ENCODE peak calls at places on chromosomes 1 and 21, in nine cellular contexts. D is epithelial cell of esophagus, C is astrocyte of the cerebellum, B is transverse colon, R is left ventricle myocardium inferior, H is ovary, I is body of pancreas, E is choroid plexus epithelial cell, F is K562. Z is an unnamed sample.

GRCh38 chr1:114079596-114080190 is 74.0 kb downstream of the SYT6 start:
- DNase-seq in D (no peak), C (no peak), B (no peak), R (no peak), H (no peak), I (no peak), E (no peak), F (no peak), Z (no peak)

GRCh38 chr1:53413175-53414001 is 45.8 kb upstream of the DMRTB1 start:
- DNase-seq in D (peak), C (peak), B (no peak), R (no peak), H (no peak), I (no peak), E (peak), F (no peak), Z (peak)

GRCh38 chr1:64540265-64540791 is 70.4 kb downstream of the CACHD1 start:
- DNase-seq in D (peak), C (no peak), B (no peak), R (no peak), H (no peak), I (no peak), E (peak), F (no peak), Z (peak)

GRCh38 chr1:225464851-225465792 is 37.3 kb upstream of the LBR start:
- DNase-seq in D (peak), C (no peak), B (no peak), R (no peak), H (no peak), I (no peak), E (no peak), F (no peak), Z (no peak)

GRCh38 chr1:193486671-193487229 is 300.3 kb upstream of the B3GALT2 start:
- DNase-seq in D (peak), C (no peak), B (no peak), R (no peak), H (no peak), I (no peak), E (peak), F (no peak), Z (no peak)

GRCh38 chr1:60152886-60153285 is 79.3 kb upstream of the C1orf87 start:
- DNase-seq in D (no peak), C (no peak), B (no peak), R (no peak), H (no peak), I (no peak), E (no peak), F (no peak), Z (no peak)

GRCh38 chr1:156118175-156118868 is 3.8 kb downstream of the LMNA start:
- DNase-seq in D (peak), C (no peak), B (peak), R (peak), H (no peak), I (peak), E (no peak), F (no peak), Z (no peak)

GRCh38 chr1:81007024-81007423 is 793.7 kb upstream of the ADGRL2 start:
- DNase-seq in D (peak), C (no peak), B (no peak), R (no peak), H (no peak), I (no peak), E (no peak), F (no peak), Z (no peak)

GRCh38 chr1:11617314-11617713 is 36.9 kb downstream of the FBXO2 start:
- DNase-seq in D (peak), C (no peak), B (no peak), R (no peak), H (no peak), I (peak), E (no peak), F (no peak), Z (no peak)

GRCh38 chr1:85550784-85551516 is 29.6 kb upstream of the CCN1 start:
- DNase-seq in D (peak), C (peak), B (no peak), R (no peak), H (no peak), I (no peak), E (peak), F (no peak), Z (peak)

GRCh38 chr1:228150458-228151169 is 884 bp downstream of the GJC2 start:
- DNase-seq in D (no peak), C (peak), B (peak), R (peak), H (peak), I (peak), E (peak), F (no peak), Z (no peak)
- H3K4me3 ChIP-seq in D (no peak), C (no peak), B (no peak), R (peak), H (peak), I (no peak), E (no peak), F (no peak), Z (no peak)

GRCh38 chr1:160539896-160540858 is 17.1 kb upstream of the SLAMF6 start:
- DNase-seq in D (no peak), C (no peak), B (peak), R (no peak), H (no peak), I (peak), E (no peak), F (peak), Z (no peak)

GRCh38 chr1:160538985-160539651 is 16.1 kb upstream of the SLAMF6 start:
- DNase-seq in D (peak), C (no peak), B (peak), R (no peak), H (no peak), I (peak), E (no peak), F (no peak), Z (no peak)

GRCh38 chr1:160537714-160538665 is 14.9 kb upstream of the SLAMF6 start:
- DNase-seq in D (no peak), C (no peak), B (no peak), R (no peak), H (no peak), I (no peak), E (no peak), F (no peak), Z (no peak)

GRCh38 chr1:160540859-160541233 is 17.8 kb upstream of the SLAMF6 start:
- DNase-seq in D (no peak), C (no peak), B (no peak), R (no peak), H (no peak), I (no peak), E (no peak), F (peak), Z (no peak)

GRCh38 chr1:160534823-160535605 is 12.0 kb upstream of the SLAMF6 start:
- DNase-seq in D (no peak), C (no peak), B (no peak), R (no peak), H (no peak), I (no peak), E (no peak), F (no peak), Z (no peak)
- TF ChIP-seq CTCF in D (no peak), C (no peak), B (no peak), R (no peak), H (no peak), I (no peak), E (no peak), F (no peak), Z (no peak)

DNA sequence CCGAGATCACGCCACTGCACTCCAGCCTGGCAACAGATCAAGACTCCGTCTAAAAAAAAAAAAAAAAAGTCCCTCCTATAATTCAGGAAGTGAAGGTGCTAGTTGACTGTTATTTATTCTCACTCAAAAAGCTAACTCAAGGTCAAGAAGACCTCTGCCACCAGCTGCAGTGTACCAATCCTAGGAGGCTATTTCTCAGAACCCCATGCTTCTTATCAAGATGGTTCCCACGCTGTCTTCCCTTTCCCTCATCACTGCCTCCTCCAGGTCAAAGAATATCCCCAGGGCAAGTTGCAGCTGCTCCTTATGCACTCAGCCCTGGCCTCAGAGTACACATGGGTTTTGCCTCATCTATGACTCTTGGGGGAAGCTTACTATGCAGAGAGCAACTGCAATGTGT is 53.6 kb downstream of the RERE start:
- DNase-seq in D (peak), C (no peak), B (no peak), R (no peak), H (no peak), I (peak), E (no peak), F (peak), Z (no peak)
- H3K4me3 ChIP-seq in D (no peak), C (no peak), B (no peak), R (no peak), H (no peak), I (no peak), E (no peak), F (no peak), Z (no peak)

GRCh38 chr1:27940297-27940696 is 5.5 kb downstream of the SMPDL3B start:
- DNase-seq in D (no peak), C (no peak), B (peak), R (peak), H (no peak), I (no peak), E (peak), F (peak), Z (no peak)
- TF ChIP-seq CTCF in D (peak), C (peak), B (no peak), R (peak), H (no peak), I (no peak), E (peak), F (peak), Z (peak)

GRCh38 chr1:30465096-30465495 is 258.3 kb downstream of the MATN1 start:
- DNase-seq in D (no peak), C (no peak), B (no peak), R (no peak), H (no peak), I (no peak), E (no peak), F (no peak), Z (no peak)
- H3K4me3 ChIP-seq in D (no peak), C (no peak), B (no peak), R (no peak), H (no peak), I (no peak), E (no peak), F (no peak), Z (no peak)

DNA sequence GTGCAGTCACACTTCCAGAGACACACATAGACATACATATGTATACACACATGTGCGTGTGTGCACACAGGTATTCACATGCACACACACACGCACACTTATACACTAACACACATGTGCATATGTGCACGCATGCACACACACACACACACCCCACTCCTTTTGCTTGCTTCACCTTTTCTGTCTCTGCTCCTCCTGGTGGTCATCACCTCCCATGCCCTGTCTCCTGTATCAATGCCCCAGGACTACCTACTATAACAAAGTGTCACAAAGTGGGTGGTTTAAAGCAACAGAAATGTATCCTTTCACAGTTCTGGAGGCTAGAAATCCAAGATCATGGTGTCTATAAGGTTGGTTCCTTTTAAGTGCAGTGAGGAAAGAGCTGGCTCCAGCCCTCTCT is 27.4 kb downstream of the ETS2 start:
- DNase-seq in D (no peak), C (no peak), B (no peak), R (no peak), H (no peak), I (no peak), E (no peak), F (no peak), Z (no peak)
- TF ChIP-seq CTCF in D (peak), C (no peak), B (no peak), R (no peak), H (no peak), I (no peak), E (peak), F (peak), Z (peak)

GRCh38 chr21:36113647-36114428 is 21.0 kb upstream of the CBR3 start:
- DNase-seq in D (peak), C (no peak), B (peak), R (no peak), H (no peak), I (no peak), E (no peak), F (no peak), Z (no peak)
- H3K4me3 ChIP-seq in D (peak), C (no peak), B (peak), R (peak), H (no peak), I (no peak), E (no peak), F (no peak), Z (no peak)

Z was measured in AG09309.